ENCODE peak calls at places on chromosomes 16 and 17, in five cellular contexts. One of them, this sample, is unnamed.
A peak's percentile ranks its signal among the peaks of the same experiment; 100 is the strongest.

GRCh38 chr17:79654960-79655382 is 44.1 kb upstream of the RBFOX3 start:
- DNase-seq in aorta: no peak
- DNase-seq in Daoy: no peak
- DNase-seq in NCI-H748 treated with DMSO at 0.1 percent for 48 hours: no peak
- DNase-seq in WTC11: no peak
- DNase-seq in this sample: no peak

GRCh38 chr17:4256952-4257351 is 6.8 kb downstream of the ANKFY1 start:
- DNase-seq in WTC11: no peak
- DNase-seq in Daoy: no peak
- DNase-seq in NCI-H748 treated with DMSO at 0.1 percent for 48 hours: no peak
- DNase-seq in aorta: no peak
- DNase-seq in this sample: no peak

GRCh38 chr17:33487187-33487586 is 194.1 kb upstream of the ASIC2 start:
- DNase-seq in aorta: no peak
- DNase-seq in NCI-H748 treated with DMSO at 0.1 percent for 48 hours: no peak
- DNase-seq in Daoy: no peak
- DNase-seq in WTC11: no peak
- DNase-seq in this sample: no peak

GRCh38 chr16:1414532-1415265 is at the start of gene UNKL:
- DNase-seq in aorta: peak; percentile 87
- DNase-seq in NCI-H748 treated with DMSO at 0.1 percent for 48 hours: peak; percentile 2
- DNase-seq in WTC11: peak; percentile 80
- DNase-seq in Daoy: peak; percentile 65
- DNase-seq in this sample: peak; percentile 66

GRCh38 chr17:59699786-59700185 is 7.4 kb downstream of the PTRH2 start:
- DNase-seq in Daoy: no peak
- DNase-seq in NCI-H748 treated with DMSO at 0.1 percent for 48 hours: no peak
- DNase-seq in WTC11: no peak
- DNase-seq in aorta: no peak
- DNase-seq in this sample: no peak

GRCh38 chr17:44767493-44767892 is 8.7 kb downstream of the ADAM11 start:
- DNase-seq in aorta: no peak
- DNase-seq in WTC11: no peak
- DNase-seq in Daoy: no peak
- DNase-seq in NCI-H748 treated with DMSO at 0.1 percent for 48 hours: no peak
- DNase-seq in this sample: no peak

GRCh38 chr16:89155184-89155679 is 16.3 kb upstream of the CDH15 start:
- DNase-seq in aorta: no peak
- DNase-seq in NCI-H748 treated with DMSO at 0.1 percent for 48 hours: no peak
- DNase-seq in WTC11: no peak
- DNase-seq in Daoy: no peak
- DNase-seq in this sample: peak; percentile 80

GRCh38 chr16:84451781-84452180 is 52.7 kb downstream of the MEAK7 start:
- DNase-seq in NCI-H748 treated with DMSO at 0.1 percent for 48 hours: no peak
- DNase-seq in Daoy: no peak
- DNase-seq in WTC11: no peak
- DNase-seq in aorta: no peak
- DNase-seq in this sample: no peak

GRCh38 chr17:58381124-58381838 is 29.3 kb upstream of the SUPT4H1 start:
- DNase-seq in Daoy: no peak
- DNase-seq in aorta: no peak
- DNase-seq in WTC11: no peak
- DNase-seq in NCI-H748 treated with DMSO at 0.1 percent for 48 hours: no peak
- DNase-seq in this sample: no peak

GRCh38 chr17:74159226-74159840 is 44.1 kb upstream of the RPL38 start:
- DNase-seq in NCI-H748 treated with DMSO at 0.1 percent for 48 hours: no peak
- DNase-seq in WTC11: no peak
- DNase-seq in aorta: no peak
- DNase-seq in Daoy: no peak
- DNase-seq in this sample: no peak

GRCh38 chr16:16010194-16010593 is 60.8 kb downstream of the ABCC1 start:
- DNase-seq in Daoy: no peak
- DNase-seq in aorta: no peak
- DNase-seq in NCI-H748 treated with DMSO at 0.1 percent for 48 hours: no peak
- DNase-seq in WTC11: no peak
- DNase-seq in this sample: no peak

GRCh38 chr17:82376042-82376730 is 4.6 kb downstream of the UTS2R start:
- DNase-seq in aorta: peak; percentile 31
- DNase-seq in WTC11: no peak
- DNase-seq in Daoy: no peak
- DNase-seq in NCI-H748 treated with DMSO at 0.1 percent for 48 hours: no peak
- DNase-seq in this sample: no peak

GRCh38 chr17:17721140-17721668 is 39.9 kb downstream of the RAI1 start:
- DNase-seq in aorta: no peak
- DNase-seq in NCI-H748 treated with DMSO at 0.1 percent for 48 hours: no peak
- DNase-seq in WTC11: no peak
- DNase-seq in Daoy: no peak
- DNase-seq in this sample: no peak

GRCh38 chr16:58201163-58201562 is 3.3 kb upstream of the CSNK2A2 start:
- DNase-seq in NCI-H748 treated with DMSO at 0.1 percent for 48 hours: no peak
- DNase-seq in Daoy: no peak
- DNase-seq in aorta: no peak
- DNase-seq in WTC11: peak; percentile 26
- DNase-seq in this sample: no peak

GRCh38 chr16:89575247-89576172 is at the start of gene CPNE7:
- DNase-seq in aorta: no peak
- DNase-seq in WTC11: peak; percentile 38
- DNase-seq in Daoy: peak; percentile 20
- DNase-seq in NCI-H748 treated with DMSO at 0.1 percent for 48 hours: no peak
- DNase-seq in this sample: no peak

GRCh38 chr16:51326131-51326856 is 175.2 kb upstream of the SALL1 start:
- DNase-seq in WTC11: no peak
- DNase-seq in Daoy: peak; percentile 6
- DNase-seq in NCI-H748 treated with DMSO at 0.1 percent for 48 hours: no peak
- DNase-seq in aorta: no peak
- DNase-seq in this sample: no peak

GRCh38 chr17:33049781-33050414 is 58.3 kb downstream of the SPACA3 start:
- DNase-seq in Daoy: peak; percentile 63
- DNase-seq in aorta: no peak
- DNase-seq in NCI-H748 treated with DMSO at 0.1 percent for 48 hours: peak; percentile 7
- DNase-seq in WTC11: peak; percentile 72
- DNase-seq in this sample: peak; percentile 72

GRCh38 chr17:81090361-81091133 is 55.6 kb downstream of the BAIAP2 start:
- DNase-seq in NCI-H748 treated with DMSO at 0.1 percent for 48 hours: no peak
- DNase-seq in aorta: peak; percentile 82
- DNase-seq in WTC11: peak; percentile 77
- DNase-seq in Daoy: peak; percentile 44
- DNase-seq in this sample: peak; percentile 34

GRCh38 chr17:82399601-82400101 is 18.5 kb upstream of the HEXD start:
- DNase-seq in Daoy: no peak
- DNase-seq in WTC11: no peak
- DNase-seq in NCI-H748 treated with DMSO at 0.1 percent for 48 hours: no peak
- DNase-seq in aorta: no peak
- DNase-seq in this sample: no peak

GRCh38 chr16:585351-585750 is 4.5 kb upstream of the RAB40C start:
- DNase-seq in WTC11: no peak
- DNase-seq in aorta: no peak
- DNase-seq in Daoy: no peak
- DNase-seq in NCI-H748 treated with DMSO at 0.1 percent for 48 hours: no peak
- DNase-seq in this sample: peak; percentile 68

GRCh38 chr16:57720142-57720575 is 15.4 kb upstream of the KATNB1 start:
- DNase-seq in WTC11: peak; percentile 56
- DNase-seq in NCI-H748 treated with DMSO at 0.1 percent for 48 hours: no peak
- DNase-seq in Daoy: peak; percentile 50
- DNase-seq in aorta: no peak
- DNase-seq in this sample: peak; percentile 56

GRCh38 chr17:67452681-67453554 is 75.8 kb downstream of the PITPNC1 start:
- DNase-seq in WTC11: no peak
- DNase-seq in NCI-H748 treated with DMSO at 0.1 percent for 48 hours: peak; percentile 58
- DNase-seq in aorta: no peak
- DNase-seq in Daoy: no peak
- DNase-seq in this sample: no peak

GRCh38 chr16:47142469-47143328 is 1.0 kb downstream of the NETO2 start:
- DNase-seq in Daoy: peak; percentile 15
- DNase-seq in aorta: peak; percentile 50
- DNase-seq in NCI-H748 treated with DMSO at 0.1 percent for 48 hours: no peak
- DNase-seq in WTC11: peak; percentile 22
- DNase-seq in this sample: peak; percentile 46

GRCh38 chr16:75591001-75591852 is 25.0 kb downstream of the GABARAPL2 start:
- DNase-seq in WTC11: no peak
- DNase-seq in Daoy: peak; percentile 73
- DNase-seq in aorta: peak; percentile 85
- DNase-seq in NCI-H748 treated with DMSO at 0.1 percent for 48 hours: no peak
- DNase-seq in this sample: no peak

GRCh38 chr17:1880851-1881630 is 51.2 kb downstream of the RPA1 start:
- DNase-seq in NCI-H748 treated with DMSO at 0.1 percent for 48 hours: no peak
- DNase-seq in WTC11: no peak
- DNase-seq in Daoy: no peak
- DNase-seq in aorta: no peak
- DNase-seq in this sample: no peak

GRCh38 chr17:627051-627450 is 87.6 kb downstream of the VPS53 start:
- DNase-seq in NCI-H748 treated with DMSO at 0.1 percent for 48 hours: no peak
- DNase-seq in WTC11: no peak
- DNase-seq in Daoy: no peak
- DNase-seq in aorta: no peak
- DNase-seq in this sample: no peak

GRCh38 chr16:1094124-1094479 is 1.9 kb downstream of the C1QTNF8 start:
- DNase-seq in WTC11: no peak
- DNase-seq in Daoy: no peak
- DNase-seq in NCI-H748 treated with DMSO at 0.1 percent for 48 hours: no peak
- DNase-seq in aorta: no peak
- DNase-seq in this sample: no peak

GRCh38 chr16:71626858-71627213 is 852 bp downstream of the MARVELD3 start:
- DNase-seq in NCI-H748 treated with DMSO at 0.1 percent for 48 hours: no peak
- DNase-seq in Daoy: no peak
- DNase-seq in aorta: no peak
- DNase-seq in WTC11: peak; percentile 70
- DNase-seq in this sample: no peak

GRCh38 chr16:25372716-25373115 is 115.1 kb upstream of the ZKSCAN2 start:
- DNase-seq in WTC11: no peak
- DNase-seq in aorta: no peak
- DNase-seq in NCI-H748 treated with DMSO at 0.1 percent for 48 hours: no peak
- DNase-seq in Daoy: no peak
- DNase-seq in this sample: no peak

GRCh38 chr16:12801511-12802042 is 2.1 kb downstream of the CPPED1 start:
- DNase-seq in aorta: peak; percentile 56
- DNase-seq in Daoy: peak; percentile 29
- DNase-seq in NCI-H748 treated with DMSO at 0.1 percent for 48 hours: no peak
- DNase-seq in WTC11: no peak
- DNase-seq in this sample: peak; percentile 18

GRCh38 chr17:79814966-79815835 is 18.3 kb upstream of the CBX8 start:
- DNase-seq in aorta: peak; percentile 67
- DNase-seq in Daoy: no peak
- DNase-seq in WTC11: no peak
- DNase-seq in NCI-H748 treated with DMSO at 0.1 percent for 48 hours: no peak
- DNase-seq in this sample: peak; percentile 35

GRCh38 chr17:4497101-4497824 is 1.4 kb upstream of the SPNS2 start:
- DNase-seq in NCI-H748 treated with DMSO at 0.1 percent for 48 hours: no peak
- DNase-seq in aorta: peak; percentile 81
- DNase-seq in WTC11: no peak
- DNase-seq in Daoy: peak; percentile 85
- DNase-seq in this sample: peak; percentile 37

GRCh38 chr17:50027639-50028206 is 28.2 kb upstream of the ITGA3 start:
- DNase-seq in NCI-H748 treated with DMSO at 0.1 percent for 48 hours: no peak
- DNase-seq in aorta: peak; percentile 94
- DNase-seq in WTC11: no peak
- DNase-seq in Daoy: peak; percentile 98
- DNase-seq in this sample: peak; percentile 80

GRCh38 chr17:48002208-48002919 is 31.5 kb downstream of the CDK5RAP3 start:
- DNase-seq in aorta: no peak
- DNase-seq in WTC11: no peak
- DNase-seq in Daoy: peak; percentile 81
- DNase-seq in NCI-H748 treated with DMSO at 0.1 percent for 48 hours: peak; percentile 33
- DNase-seq in this sample: no peak

GRCh38 chr17:19958023-19958422 is 19.6 kb downstream of the AKAP10 start:
- DNase-seq in NCI-H748 treated with DMSO at 0.1 percent for 48 hours: no peak
- DNase-seq in Daoy: peak; percentile 77
- DNase-seq in aorta: no peak
- DNase-seq in WTC11: no peak
- DNase-seq in this sample: peak; percentile 44

GRCh38 chr17:72118588-72119279 is 2.1 kb upstream of the SOX9 start:
- DNase-seq in WTC11: peak; percentile 70
- DNase-seq in NCI-H748 treated with DMSO at 0.1 percent for 48 hours: peak; percentile 61
- DNase-seq in aorta: peak; percentile 60
- DNase-seq in Daoy: peak; percentile 87
- DNase-seq in this sample: peak; percentile 67

This sample was measured in adrenal gland.